ENCODE peak calls at places on chromosomes 16 and 17, in four cellular contexts. U is aorta, F is hepatocyte, T is H1. W is an unnamed sample.

GRCh38 chr16:27449434-27450188 is 47.6 kb downstream of the IL21R start:
- DNase-seq in U (no peak), F (no peak), T (no peak), W (no peak)

GRCh38 chr16:79767597-79768280 is 167.2 kb upstream of the MAF start:
- DNase-seq in U (no peak), F (peak), T (no peak), W (no peak)

GRCh38 chr17:3893003-3893719 is at the start of gene CAMKK1:
- DNase-seq in U (peak), F (peak), T (peak), W (peak)

GRCh38 chr17:38333635-38334295 is 10.0 kb downstream of the GPR179 start:
- DNase-seq in U (no peak), F (peak), T (peak), W (peak)

GRCh38 chr17:78438694-78439325 is 60.4 kb downstream of the PGS1 start:
- DNase-seq in U (no peak), F (no peak), T (no peak), W (no peak)

GRCh38 chr16:1062895-1063294 is 9.7 kb upstream of the SSTR5 start:
- DNase-seq in U (no peak), F (no peak), T (no peak), W (no peak)

GRCh38 chr17:14203392-14203791 is 33.3 kb downstream of the CDRT15 start:
- DNase-seq in U (no peak), F (no peak), T (no peak), W (no peak)

GRCh38 chr17:79993390-79994221 is 42.1 kb downstream of the TBC1D16 start:
- DNase-seq in U (peak), F (peak), T (no peak), W (no peak)

GRCh38 chr16:66934138-66934838 is at the start of gene CIAO2B:
- DNase-seq in U (peak), F (peak), T (peak), W (no peak)

GRCh38 chr16:61900482-61900881 is 135.8 kb downstream of the CDH8 start:
- DNase-seq in U (no peak), F (no peak), T (no peak), W (no peak)

GRCh38 chr17:48561894-48562810 is 16.0 kb downstream of the HOXB4 start:
- DNase-seq in U (no peak), F (no peak), T (no peak), W (no peak)

GRCh38 chr16:81831722-81832126 is 52.6 kb downstream of the PLCG2 start:
- DNase-seq in U (peak), F (no peak), T (no peak), W (no peak)

GRCh38 chr17:80274317-80274716 is 13.7 kb downstream of the RNF213 start:
- DNase-seq in U (no peak), F (no peak), T (no peak), W (no peak)

GRCh38 chr16:49464877-49465504 is 91.4 kb downstream of the C16orf78 start:
- DNase-seq in U (no peak), F (peak), T (peak), W (no peak)

GRCh38 chr17:35731239-35731931 is at the start of gene RASL10B:
- DNase-seq in U (peak), F (peak), T (peak), W (no peak)

GRCh38 chr16:81357711-81358270 is 43.0 kb downstream of the GAN start:
- DNase-seq in U (no peak), F (no peak), T (no peak), W (no peak)

GRCh38 chr16:57648590-57649442 is 19.3 kb upstream of the ADGRG3 start:
- DNase-seq in U (peak), F (peak), T (peak), W (peak)

GRCh38 chr17:43695968-43696865 is 34.5 kb upstream of the MEOX1 start:
- DNase-seq in U (peak), F (no peak), T (no peak), W (no peak)

GRCh38 chr16:9047689-9048301 is 43.6 kb upstream of the HAPSTR1 start:
- DNase-seq in U (peak), F (peak), T (peak), W (peak)

GRCh38 chr16:11117576-11118211 is 138.3 kb downstream of the SOCS1 start:
- DNase-seq in U (no peak), F (no peak), T (no peak), W (no peak)

GRCh38 chr17:68955181-68955841 is at the start of gene ABCA8:
- DNase-seq in U (no peak), F (no peak), T (no peak), W (no peak)

GRCh38 chr16:87201052-87201451 is 116.1 kb downstream of the C16orf95 start:
- DNase-seq in U (peak), F (peak), T (no peak), W (no peak)

GRCh38 chr17:1713878-1714487 is 3.8 kb upstream of the TLCD2 start:
- DNase-seq in U (peak), F (peak), T (peak), W (no peak)

GRCh38 chr16:11535494-11535893 is 51.2 kb downstream of the LITAF start:
- DNase-seq in U (no peak), F (no peak), T (no peak), W (no peak)

GRCh38 chr16:77211880-77212735 is 12.9 kb downstream of the SYCE1L start:
- DNase-seq in U (peak), F (peak), T (peak), W (no peak)

GRCh38 chr16:47492428-47493357 is 31.6 kb downstream of the PHKB start:
- DNase-seq in U (peak), F (peak), T (no peak), W (no peak)

GRCh38 chr17:38815576-38816193 is 9.4 kb downstream of the CWC25 start:
- DNase-seq in U (no peak), F (no peak), T (no peak), W (no peak)

GRCh38 chr17:61335845-61336655 is 63.6 kb upstream of the TBX2 start:
- DNase-seq in U (no peak), F (peak), T (no peak), W (no peak)

GRCh38 chr17:56514899-56515298 is 78.6 kb upstream of the NOG start:
- DNase-seq in U (no peak), F (no peak), T (no peak), W (no peak)

GRCh38 chr16:30018731-30019158 is 4.3 kb upstream of the C16orf92 start:
- DNase-seq in U (no peak), F (no peak), T (no peak), W (no peak)

DNA sequence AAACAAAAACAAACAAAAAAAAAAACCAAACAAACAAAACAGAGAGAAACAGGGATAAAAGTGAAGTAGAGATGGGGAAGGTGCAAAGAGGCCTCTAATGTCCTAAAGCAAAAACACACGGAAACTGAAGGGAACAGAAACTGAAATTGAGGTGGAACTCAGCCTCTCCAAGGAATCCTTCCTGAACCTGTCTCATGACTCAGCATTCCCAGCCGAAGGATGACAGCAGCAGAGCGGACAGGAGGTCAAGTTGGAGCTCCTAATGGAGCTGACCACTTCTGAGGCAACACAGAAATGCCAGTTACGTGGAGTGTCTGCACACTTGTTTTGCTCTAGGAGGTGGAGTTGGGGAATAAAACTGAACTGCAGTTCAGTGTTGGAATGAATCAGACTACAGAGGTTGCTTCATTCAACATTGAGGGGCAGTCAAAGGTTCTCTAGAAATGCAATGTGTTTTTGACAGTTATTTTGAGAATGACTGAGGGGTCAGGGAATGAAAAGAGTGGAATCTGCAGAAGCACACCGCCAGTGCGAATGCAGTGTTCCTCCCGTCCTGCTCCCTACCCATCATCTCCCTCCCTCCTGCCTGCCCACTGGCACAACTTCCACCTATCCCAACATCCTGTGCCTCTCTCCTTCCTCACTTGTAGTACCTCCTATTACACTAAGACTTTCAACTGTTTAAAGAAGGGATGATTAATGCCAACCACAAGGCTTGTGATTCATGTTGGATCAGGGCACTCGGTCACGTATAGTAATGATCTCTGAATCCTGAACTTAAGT is 6.3 kb downstream of the UBE2O start:
- DNase-seq in U (no peak), F (peak), T (no peak), W (no peak)
- H3K27ac ChIP-seq in U (no peak), F (peak), T (no peak), W (no peak)

GRCh38 chr17:40093005-40093579 is 7.3 kb downstream of the NR1D1 start:
- DNase-seq in U (no peak), F (no peak), T (no peak), W (no peak)
- H3K4me3 ChIP-seq in U (no peak), F (no peak), T (no peak), W (no peak)

GRCh38 chr16:50553731-50554360 is 5.7 kb downstream of the NKD1 start:
- DNase-seq in U (no peak), F (no peak), T (no peak), W (no peak)
- H3K27ac ChIP-seq in U (peak), F (no peak), T (no peak), W (no peak)

GRCh38 chr16:89201467-89202377 is 1.4 kb upstream of the SLC22A31 start:
- DNase-seq in U (peak), F (peak), T (peak), W (no peak)
- H3K4me3 ChIP-seq in U (no peak), F (no peak), T (peak), W (peak)

DNA sequence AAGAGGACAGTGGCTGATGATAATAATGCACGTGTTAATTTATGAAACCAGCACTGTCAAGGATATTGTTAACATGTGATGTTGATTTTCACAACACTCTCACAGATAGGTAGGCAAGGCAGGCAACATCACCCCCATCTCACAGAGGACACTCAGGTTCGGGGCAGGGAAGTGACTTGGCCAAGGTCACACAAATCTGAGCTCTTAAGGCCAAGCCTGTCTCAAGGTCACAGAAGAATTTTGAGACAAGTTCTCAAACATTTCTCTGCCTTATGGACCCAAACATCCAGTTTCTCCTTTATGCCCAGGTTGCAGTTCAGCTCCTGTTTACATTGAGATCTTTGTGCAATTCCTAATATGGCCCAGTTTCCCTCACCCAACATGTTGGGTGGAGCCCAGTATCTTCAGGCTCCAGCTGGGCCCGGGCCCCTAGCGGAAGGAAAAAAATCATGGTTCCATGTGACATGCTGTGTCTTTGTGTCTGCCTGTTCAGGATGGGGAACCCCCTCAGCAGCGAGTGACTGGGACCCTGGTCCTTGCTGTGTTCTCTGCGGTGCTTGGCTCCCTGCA is 1.3 kb downstream of the SLC2A4 start:
- DNase-seq in U (no peak), F (no peak), T (no peak), W (no peak)
- H3K27ac ChIP-seq in U (no peak), F (no peak), T (no peak), W (no peak)

GRCh38 chr17:7190276-7190917 is 11.2 kb upstream of the ASGR1 start:
- DNase-seq in U (no peak), F (no peak), T (no peak), W (no peak)

GRCh38 chr17:7191571-7192270 is 12.6 kb upstream of the ASGR1 start:
- DNase-seq in U (peak), F (peak), T (peak), W (no peak)

GRCh38 chr17:7195971-7196370 is 16.8 kb upstream of the ASGR1 start:
- DNase-seq in U (no peak), F (no peak), T (no peak), W (no peak)

GRCh38 chr17:7191069-7191468 is 11.9 kb upstream of the ASGR1 start:
- DNase-seq in U (no peak), F (no peak), T (no peak), W (no peak)

GRCh38 chr17:7192271-7192937 is 13.2 kb upstream of the ASGR1 start:
- DNase-seq in U (no peak), F (no peak), T (no peak), W (no peak)
- H3K4me3 ChIP-seq in U (no peak), F (no peak), T (no peak), W (no peak)

DNA sequence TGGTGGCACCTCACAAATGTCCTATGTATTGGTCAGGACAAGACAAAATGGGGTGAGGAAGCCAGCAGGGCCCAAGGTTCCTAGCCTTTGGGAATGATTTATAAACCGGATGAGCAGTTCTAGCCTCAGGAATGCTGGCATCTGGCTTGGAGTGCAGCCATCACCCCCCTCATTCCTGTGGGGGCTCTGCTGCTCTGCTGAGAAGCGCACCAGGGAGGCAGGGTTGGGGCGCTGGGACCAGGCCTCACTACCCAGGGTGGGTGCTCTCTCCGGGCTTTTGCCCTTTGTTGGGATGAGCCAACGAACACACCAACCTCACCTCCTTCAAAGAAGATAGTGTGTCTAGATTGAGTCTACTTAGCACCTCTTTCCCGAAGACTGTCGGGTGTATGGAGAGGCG is 39.2 kb downstream of the TMEM11 start:
- DNase-seq in U (no peak), F (no peak), T (no peak), W (no peak)
- H3K27ac ChIP-seq in U (peak), F (no peak), T (no peak), W (no peak)

DNA sequence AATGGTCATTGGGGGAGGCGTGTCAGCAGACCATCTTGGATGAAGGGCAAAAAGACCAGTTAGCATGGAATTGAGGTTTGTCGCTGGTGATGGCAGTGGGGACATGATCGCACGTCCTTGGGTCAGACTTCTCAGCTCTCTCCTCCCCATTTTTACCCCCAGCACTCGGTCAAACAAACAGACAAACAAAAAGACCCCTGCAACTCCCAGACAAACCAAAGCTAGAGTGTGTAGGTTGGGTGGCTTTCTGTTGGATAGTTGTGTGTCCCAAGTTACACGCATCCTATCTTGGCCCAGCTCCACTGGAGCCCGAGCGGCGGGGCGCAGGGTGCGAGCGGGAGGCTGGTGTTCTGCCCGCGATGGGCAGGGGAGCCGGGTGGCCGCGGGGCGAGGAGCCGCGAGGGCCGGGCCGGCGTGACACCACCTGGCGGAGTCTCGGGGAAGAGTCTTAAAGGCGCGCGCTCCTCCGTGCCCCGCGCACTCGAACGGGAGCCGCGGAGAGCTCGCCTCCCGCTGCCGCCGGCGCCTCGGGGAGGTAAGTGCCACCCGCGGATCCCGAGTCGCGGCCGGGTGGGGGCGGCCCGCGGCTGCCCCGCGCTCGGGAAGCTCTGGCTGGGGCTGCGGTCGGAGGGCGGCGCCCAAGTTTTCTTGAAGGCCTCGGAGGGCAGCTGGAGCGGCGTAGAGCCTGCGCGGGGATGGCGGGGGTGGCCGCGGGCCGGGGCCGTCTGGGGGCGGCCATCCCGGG is 18.5 kb upstream of the NTN1 start:
- DNase-seq in U (peak), F (peak), T (peak), W (no peak)
- H3K4me3 ChIP-seq in U (peak), F (no peak), T (peak), W (peak)